ENCODE peak calls at places on chromosomes 4 and X, in seven cellular contexts. One of them, this sample, is unnamed.

GRCh38 chr4:93217423-93217822 is 611.1 kb upstream of the ATOH1 start:
- DNase-seq in OCI-LY7: no peak
- DNase-seq in cardiac muscle cell: no peak
- DNase-seq in mammary epithelial cell: no peak
- DNase-seq in suprapubic skin: no peak
- DNase-seq in heart right ventricle: no peak
- DNase-seq in HepG2: no peak
- DNase-seq in this sample: no peak

GRCh38 chr4:41137879-41138278 is 76.5 kb downstream of the APBB2 start:
- DNase-seq in OCI-LY7: no peak
- DNase-seq in cardiac muscle cell: no peak
- DNase-seq in mammary epithelial cell: no peak
- DNase-seq in suprapubic skin: no peak
- DNase-seq in heart right ventricle: no peak
- DNase-seq in HepG2: no peak
- DNase-seq in this sample: no peak

GRCh38 chr4:123286903-123287466 is 109.6 kb upstream of the SPRY1 start:
- DNase-seq in OCI-LY7: no peak
- DNase-seq in cardiac muscle cell: no peak
- DNase-seq in mammary epithelial cell: no peak
- DNase-seq in suprapubic skin: no peak
- DNase-seq in heart right ventricle: no peak
- DNase-seq in HepG2: no peak
- DNase-seq in this sample: no peak

GRCh38 chr4:169279111-169279510 is 8.4 kb upstream of the SH3RF1 start:
- DNase-seq in OCI-LY7: no peak
- DNase-seq in cardiac muscle cell: no peak
- DNase-seq in mammary epithelial cell: no peak
- DNase-seq in suprapubic skin: no peak
- DNase-seq in heart right ventricle: no peak
- DNase-seq in HepG2: no peak
- DNase-seq in this sample: no peak

GRCh38 chr4:103074598-103075434 is 1.7 kb downstream of the SLC9B2 start:
- DNase-seq in OCI-LY7: peak; percentile 54
- DNase-seq in cardiac muscle cell: no peak
- DNase-seq in mammary epithelial cell: no peak
- DNase-seq in suprapubic skin: no peak
- DNase-seq in heart right ventricle: no peak
- DNase-seq in HepG2: no peak
- DNase-seq in this sample: no peak

GRCh38 chr4:109294006-109294405 is 8.5 kb downstream of the COL25A1 start:
- DNase-seq in OCI-LY7: peak; percentile 54
- DNase-seq in cardiac muscle cell: peak; percentile 25
- DNase-seq in mammary epithelial cell: no peak
- DNase-seq in suprapubic skin: no peak
- DNase-seq in heart right ventricle: no peak
- DNase-seq in HepG2: peak; percentile 15
- DNase-seq in this sample: no peak

GRCh38 chr4:1990348-1990645 is 18.5 kb downstream of the NELFA start:
- DNase-seq in OCI-LY7: no peak
- DNase-seq in cardiac muscle cell: no peak
- DNase-seq in mammary epithelial cell: no peak
- DNase-seq in suprapubic skin: peak; percentile 74
- DNase-seq in heart right ventricle: no peak
- DNase-seq in HepG2: no peak
- DNase-seq in this sample: no peak

GRCh38 chr4:119861731-119862130 is 204.9 kb downstream of the MAD2L1 start:
- DNase-seq in OCI-LY7: no peak
- DNase-seq in cardiac muscle cell: no peak
- DNase-seq in mammary epithelial cell: no peak
- DNase-seq in suprapubic skin: no peak
- DNase-seq in heart right ventricle: no peak
- DNase-seq in HepG2: no peak
- DNase-seq in this sample: no peak

GRCh38 chr4:165967486-165967885 is 94.4 kb downstream of the TLL1 start:
- DNase-seq in OCI-LY7: no peak
- DNase-seq in cardiac muscle cell: no peak
- DNase-seq in mammary epithelial cell: peak; percentile 89
- DNase-seq in suprapubic skin: no peak
- DNase-seq in heart right ventricle: no peak
- DNase-seq in HepG2: no peak
- DNase-seq in this sample: no peak

GRCh38 chrX:71103110-71103983 is 3.2 kb downstream of the CXorf65 start:
- DNase-seq in OCI-LY7: peak; percentile 60
- DNase-seq in cardiac muscle cell: peak; percentile 9
- DNase-seq in mammary epithelial cell: no peak
- DNase-seq in suprapubic skin: no peak
- DNase-seq in heart right ventricle: no peak
- DNase-seq in HepG2: no peak
- DNase-seq in this sample: no peak

GRCh38 chr4:79893441-79893840 is 179.6 kb downstream of the ANTXR2 start:
- DNase-seq in OCI-LY7: no peak
- DNase-seq in cardiac muscle cell: peak; percentile 17
- DNase-seq in mammary epithelial cell: no peak
- DNase-seq in suprapubic skin: no peak
- DNase-seq in heart right ventricle: no peak
- DNase-seq in HepG2: no peak
- DNase-seq in this sample: no peak

GRCh38 chrX:82218361-82218760 is 1016.5 kb downstream of the SH3BGRL start:
- DNase-seq in OCI-LY7: peak; percentile 48
- DNase-seq in cardiac muscle cell: no peak
- DNase-seq in mammary epithelial cell: peak; percentile 17
- DNase-seq in suprapubic skin: no peak
- DNase-seq in heart right ventricle: no peak
- DNase-seq in HepG2: peak; percentile 0
- DNase-seq in this sample: no peak

GRCh38 chr4:168177546-168178149 is 85.3 kb downstream of the ANXA10 start:
- DNase-seq in OCI-LY7: no peak
- DNase-seq in cardiac muscle cell: no peak
- DNase-seq in mammary epithelial cell: no peak
- DNase-seq in suprapubic skin: no peak
- DNase-seq in heart right ventricle: no peak
- DNase-seq in HepG2: peak; percentile 50
- DNase-seq in this sample: no peak

DNA sequence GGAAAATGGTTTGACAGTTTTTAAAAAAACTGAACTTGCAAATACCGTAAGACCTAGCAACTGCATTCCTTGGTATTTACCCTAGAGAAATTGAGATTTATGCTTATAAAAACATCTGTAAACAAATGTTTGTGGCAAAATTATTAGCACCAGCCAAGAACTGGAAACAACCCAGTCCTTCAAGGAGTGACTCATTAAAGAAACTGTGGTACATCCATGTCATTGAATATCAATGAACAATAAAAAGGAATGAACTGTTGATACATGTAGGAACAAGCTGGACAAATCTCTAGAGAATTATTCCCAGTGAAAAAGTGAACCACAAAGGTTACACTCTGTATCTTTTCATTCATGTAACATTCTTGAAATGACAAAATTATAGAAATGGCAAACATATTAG is 240.2 kb upstream of the ADAMTS3 start:
- DNase-seq in OCI-LY7: no peak
- DNase-seq in cardiac muscle cell: no peak
- DNase-seq in mammary epithelial cell: peak; percentile 56
- DNase-seq in suprapubic skin: no peak
- DNase-seq in heart right ventricle: no peak
- DNase-seq in HepG2: no peak
- DNase-seq in this sample: no peak
- H3K27ac ChIP-seq in OCI-LY7: no peak overlapping the region
- H3K27ac ChIP-seq in cardiac muscle cell: no peak overlapping the region
- H3K27ac ChIP-seq in mammary epithelial cell: no peak overlapping the region
- H3K27ac ChIP-seq in suprapubic skin: no peak overlapping the region
- H3K27ac ChIP-seq in heart right ventricle: no peak overlapping the region
- H3K27ac ChIP-seq in HepG2: no peak overlapping the region
- H3K27ac ChIP-seq in this sample: no peak overlapping the region

DNA sequence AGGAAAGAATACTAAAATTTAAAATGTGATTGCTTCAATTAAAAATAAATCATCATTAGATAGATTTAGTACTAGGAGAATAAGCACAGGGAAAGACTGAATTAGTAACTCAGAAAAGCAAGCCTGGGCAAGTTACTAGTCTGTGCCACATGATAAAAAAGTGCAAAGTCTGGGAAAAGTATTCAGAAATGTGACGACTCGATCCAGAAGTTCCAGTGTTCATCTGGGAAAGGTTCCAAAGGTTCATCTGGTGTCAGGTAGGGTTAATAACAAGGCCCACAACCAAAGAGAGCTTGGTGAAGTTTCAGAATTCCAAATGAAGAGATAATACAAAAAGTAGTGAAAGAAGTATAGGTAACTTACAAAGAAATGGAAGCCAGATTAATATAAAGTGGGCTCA is 78.3 kb upstream of the ARSJ start:
- DNase-seq in OCI-LY7: no peak
- DNase-seq in cardiac muscle cell: no peak
- DNase-seq in mammary epithelial cell: peak; percentile 62
- DNase-seq in suprapubic skin: no peak
- DNase-seq in heart right ventricle: no peak
- DNase-seq in HepG2: peak; percentile 13
- DNase-seq in this sample: no peak
- TF ChIP-seq CTCF in OCI-LY7: no peak
- TF ChIP-seq CTCF in cardiac muscle cell: no peak
- TF ChIP-seq CTCF in mammary epithelial cell: no peak
- TF ChIP-seq CTCF in suprapubic skin: no peak
- TF ChIP-seq CTCF in heart right ventricle: no peak
- TF ChIP-seq CTCF in HepG2: no peak
- TF ChIP-seq CTCF in this sample: no peak

GRCh38 chr4:76195326-76195725 is 18.3 kb downstream of the SCARB2 start:
- DNase-seq in OCI-LY7: no peak
- DNase-seq in cardiac muscle cell: peak; percentile 73
- DNase-seq in mammary epithelial cell: peak; percentile 75
- DNase-seq in suprapubic skin: no peak
- DNase-seq in heart right ventricle: no peak
- DNase-seq in HepG2: no peak
- DNase-seq in this sample: no peak
- H3K27ac ChIP-seq in OCI-LY7: no peak overlapping the region
- H3K27ac ChIP-seq in cardiac muscle cell: no peak overlapping the region
- H3K27ac ChIP-seq in mammary epithelial cell: peak overlapping the region; percentile 84
- H3K27ac ChIP-seq in suprapubic skin: peak overlapping the region; percentile 63
- H3K27ac ChIP-seq in heart right ventricle: no peak overlapping the region
- H3K27ac ChIP-seq in HepG2: no peak overlapping the region
- H3K27ac ChIP-seq in this sample: peak overlapping the region; percentile 55

GRCh38 chr4:26721685-26722084 is 137.8 kb downstream of the TBC1D19 start:
- DNase-seq in OCI-LY7: no peak
- DNase-seq in cardiac muscle cell: no peak
- DNase-seq in mammary epithelial cell: no peak
- DNase-seq in suprapubic skin: no peak
- DNase-seq in heart right ventricle: no peak
- DNase-seq in HepG2: no peak
- DNase-seq in this sample: no peak

GRCh38 chr4:26715636-26716242 is 131.9 kb downstream of the TBC1D19 start:
- DNase-seq in OCI-LY7: no peak
- DNase-seq in cardiac muscle cell: no peak
- DNase-seq in mammary epithelial cell: no peak
- DNase-seq in suprapubic skin: no peak
- DNase-seq in heart right ventricle: no peak
- DNase-seq in HepG2: no peak
- DNase-seq in this sample: no peak

GRCh38 chr4:26717332-26717731 is 133.4 kb downstream of the TBC1D19 start:
- DNase-seq in OCI-LY7: no peak
- DNase-seq in cardiac muscle cell: peak; percentile 66
- DNase-seq in mammary epithelial cell: peak; percentile 73
- DNase-seq in suprapubic skin: no peak
- DNase-seq in heart right ventricle: no peak
- DNase-seq in HepG2: no peak
- DNase-seq in this sample: no peak

GRCh38 chr4:26723216-26723615 is 137.4 kb upstream of the STIM2 start:
- DNase-seq in OCI-LY7: peak; percentile 43
- DNase-seq in cardiac muscle cell: no peak
- DNase-seq in mammary epithelial cell: no peak
- DNase-seq in suprapubic skin: no peak
- DNase-seq in heart right ventricle: no peak
- DNase-seq in HepG2: no peak
- DNase-seq in this sample: no peak

GRCh38 chr4:26719954-26720552 is 136.2 kb downstream of the TBC1D19 start:
- DNase-seq in OCI-LY7: peak; percentile 49
- DNase-seq in cardiac muscle cell: peak; percentile 54
- DNase-seq in mammary epithelial cell: no peak
- DNase-seq in suprapubic skin: no peak
- DNase-seq in heart right ventricle: no peak
- DNase-seq in HepG2: no peak
- DNase-seq in this sample: no peak
- TF ChIP-seq CTCF in OCI-LY7: peak; percentile 97
- TF ChIP-seq CTCF in cardiac muscle cell: peak; percentile 68
- TF ChIP-seq CTCF in mammary epithelial cell: peak; percentile 72
- TF ChIP-seq CTCF in suprapubic skin: no peak
- TF ChIP-seq CTCF in heart right ventricle: peak; percentile 58
- TF ChIP-seq CTCF in HepG2: peak; percentile 46
- TF ChIP-seq CTCF in this sample: no peak

GRCh38 chr4:67694662-67695061 is 6.3 kb downstream of the UBA6 start:
- DNase-seq in OCI-LY7: no peak
- DNase-seq in cardiac muscle cell: no peak
- DNase-seq in mammary epithelial cell: no peak
- DNase-seq in suprapubic skin: no peak
- DNase-seq in heart right ventricle: no peak
- DNase-seq in HepG2: no peak
- DNase-seq in this sample: no peak
- H3K27ac ChIP-seq in OCI-LY7: no peak overlapping the region
- H3K27ac ChIP-seq in cardiac muscle cell: no peak overlapping the region
- H3K27ac ChIP-seq in mammary epithelial cell: no peak overlapping the region
- H3K27ac ChIP-seq in suprapubic skin: no peak overlapping the region
- H3K27ac ChIP-seq in heart right ventricle: no peak overlapping the region
- H3K27ac ChIP-seq in HepG2: no peak overlapping the region
- H3K27ac ChIP-seq in this sample: no peak overlapping the region

GRCh38 chr4:15043226-15043625 is 40.9 kb downstream of the CPEB2 start:
- DNase-seq in OCI-LY7: peak; percentile 3
- DNase-seq in cardiac muscle cell: peak; percentile 18
- DNase-seq in mammary epithelial cell: no peak
- DNase-seq in suprapubic skin: no peak
- DNase-seq in heart right ventricle: no peak
- DNase-seq in HepG2: peak; percentile 24
- DNase-seq in this sample: no peak
- TF ChIP-seq CTCF in OCI-LY7: peak; percentile 65
- TF ChIP-seq CTCF in cardiac muscle cell: peak; percentile 31
- TF ChIP-seq CTCF in mammary epithelial cell: peak; percentile 26
- TF ChIP-seq CTCF in suprapubic skin: no peak
- TF ChIP-seq CTCF in heart right ventricle: peak; percentile 6
- TF ChIP-seq CTCF in HepG2: peak; percentile 52
- TF ChIP-seq CTCF in this sample: no peak

GRCh38 chr4:61427099-61427817 is 227.1 kb downstream of the ADGRL3 start:
- DNase-seq in OCI-LY7: no peak
- DNase-seq in cardiac muscle cell: no peak
- DNase-seq in mammary epithelial cell: peak; percentile 86
- DNase-seq in suprapubic skin: no peak
- DNase-seq in heart right ventricle: no peak
- DNase-seq in HepG2: no peak
- DNase-seq in this sample: no peak
- H3K27ac ChIP-seq in OCI-LY7: no peak overlapping the region
- H3K27ac ChIP-seq in cardiac muscle cell: no peak overlapping the region
- H3K27ac ChIP-seq in mammary epithelial cell: peak overlapping the region; percentile 52
- H3K27ac ChIP-seq in suprapubic skin: no peak overlapping the region
- H3K27ac ChIP-seq in heart right ventricle: no peak overlapping the region
- H3K27ac ChIP-seq in HepG2: no peak overlapping the region
- H3K27ac ChIP-seq in this sample: peak overlapping the region; percentile 67

This sample was measured in esophagus squamous epithelium.